ENCODE peak calls at places on chromosomes 13 and 19, in nine cellular contexts. One of them, this sample, is unnamed. For H3K4me1, the result is how much of the 10 kb centered on the place peaks cover.

GRCh38 chr19:7349231-7349591 is 474 bp downstream of the ARHGEF18 start:
- DNase-seq in right cardiac atrium: no peak
- DNase-seq in ovary: peak
- DNase-seq in left ventricle myocardium inferior: no peak
- DNase-seq in breast epithelium: no peak
- DNase-seq in hepatocyte: no peak
- DNase-seq in ascending aorta: no peak
- DNase-seq in IMR-90: no peak
- DNase-seq in Peyer's patch: no peak
- DNase-seq in this sample: no peak

GRCh38 chr19:918481-919156 is 1.5 kb downstream of the KISS1R start:
- DNase-seq in right cardiac atrium: no peak
- DNase-seq in ovary: no peak
- DNase-seq in left ventricle myocardium inferior: no peak
- DNase-seq in breast epithelium: no peak
- DNase-seq in hepatocyte: no peak
- DNase-seq in ascending aorta: no peak
- DNase-seq in IMR-90: no peak
- DNase-seq in Peyer's patch: no peak
- DNase-seq in this sample: no peak

GRCh38 chr13:62113145-62113544 is 697.5 kb upstream of the PCDH20 start:
- DNase-seq in right cardiac atrium: no peak
- DNase-seq in ovary: no peak
- DNase-seq in left ventricle myocardium inferior: no peak
- DNase-seq in breast epithelium: no peak
- DNase-seq in hepatocyte: no peak
- DNase-seq in ascending aorta: no peak
- DNase-seq in IMR-90: no peak
- DNase-seq in Peyer's patch: no peak
- DNase-seq in this sample: no peak

GRCh38 chr13:46799139-46799538 is 2.2 kb upstream of the ESD start:
- DNase-seq in right cardiac atrium: no peak
- DNase-seq in ovary: no peak
- DNase-seq in left ventricle myocardium inferior: no peak
- DNase-seq in breast epithelium: no peak
- DNase-seq in hepatocyte: no peak
- DNase-seq in ascending aorta: no peak
- DNase-seq in IMR-90: no peak
- DNase-seq in Peyer's patch: no peak
- DNase-seq in this sample: no peak

GRCh38 chr19:44887648-44888047 is 3.4 kb upstream of the TOMM40 start:
- DNase-seq in right cardiac atrium: no peak
- DNase-seq in ovary: no peak
- DNase-seq in left ventricle myocardium inferior: no peak
- DNase-seq in breast epithelium: no peak
- DNase-seq in hepatocyte: no peak
- DNase-seq in ascending aorta: no peak
- DNase-seq in IMR-90: no peak
- DNase-seq in Peyer's patch: no peak
- DNase-seq in this sample: no peak

GRCh38 chr19:41542622-41543021 is 33.3 kb upstream of the CEACAM21 start:
- DNase-seq in right cardiac atrium: no peak
- DNase-seq in ovary: no peak
- DNase-seq in left ventricle myocardium inferior: no peak
- DNase-seq in breast epithelium: no peak
- DNase-seq in hepatocyte: no peak
- DNase-seq in ascending aorta: no peak
- DNase-seq in IMR-90: no peak
- DNase-seq in Peyer's patch: no peak
- DNase-seq in this sample: no peak

GRCh38 chr13:40446365-40446764 is 220.1 kb downstream of the FOXO1 start:
- DNase-seq in right cardiac atrium: no peak
- DNase-seq in ovary: no peak
- DNase-seq in left ventricle myocardium inferior: no peak
- DNase-seq in breast epithelium: no peak
- DNase-seq in hepatocyte: no peak
- DNase-seq in ascending aorta: no peak
- DNase-seq in IMR-90: no peak
- DNase-seq in Peyer's patch: no peak
- DNase-seq in this sample: no peak

GRCh38 chr19:3314962-3315675 is 51.3 kb upstream of the NFIC start:
- DNase-seq in right cardiac atrium: no peak
- DNase-seq in ovary: no peak
- DNase-seq in left ventricle myocardium inferior: no peak
- DNase-seq in breast epithelium: no peak
- DNase-seq in hepatocyte: no peak
- DNase-seq in ascending aorta: no peak
- DNase-seq in IMR-90: no peak
- DNase-seq in Peyer's patch: no peak
- DNase-seq in this sample: no peak

GRCh38 chr19:32287811-32288227 is 57.6 kb upstream of the ZNF507 start:
- DNase-seq in right cardiac atrium: peak
- DNase-seq in ovary: peak
- DNase-seq in left ventricle myocardium inferior: peak
- DNase-seq in breast epithelium: no peak
- DNase-seq in hepatocyte: peak
- DNase-seq in ascending aorta: peak
- DNase-seq in IMR-90: peak
- DNase-seq in Peyer's patch: peak
- DNase-seq in this sample: peak

GRCh38 chr13:51945149-51945548 is 66.1 kb downstream of the ATP7B start:
- DNase-seq in right cardiac atrium: no peak
- DNase-seq in ovary: no peak
- DNase-seq in left ventricle myocardium inferior: no peak
- DNase-seq in breast epithelium: no peak
- DNase-seq in hepatocyte: no peak
- DNase-seq in ascending aorta: no peak
- DNase-seq in IMR-90: no peak
- DNase-seq in Peyer's patch: no peak
- DNase-seq in this sample: no peak

GRCh38 chr19:7705387-7706187 is 3.7 kb upstream of the FCER2 start:
- DNase-seq in right cardiac atrium: peak
- DNase-seq in ovary: no peak
- DNase-seq in left ventricle myocardium inferior: peak
- DNase-seq in breast epithelium: no peak
- DNase-seq in hepatocyte: no peak
- DNase-seq in ascending aorta: no peak
- DNase-seq in IMR-90: no peak
- DNase-seq in Peyer's patch: no peak
- DNase-seq in this sample: no peak

GRCh38 chr19:16671652-16672274 is 10.8 kb downstream of the TMEM38A start:
- DNase-seq in right cardiac atrium: no peak
- DNase-seq in ovary: no peak
- DNase-seq in left ventricle myocardium inferior: peak
- DNase-seq in breast epithelium: no peak
- DNase-seq in hepatocyte: no peak
- DNase-seq in ascending aorta: no peak
- DNase-seq in IMR-90: no peak
- DNase-seq in Peyer's patch: no peak
- DNase-seq in this sample: no peak

DNA sequence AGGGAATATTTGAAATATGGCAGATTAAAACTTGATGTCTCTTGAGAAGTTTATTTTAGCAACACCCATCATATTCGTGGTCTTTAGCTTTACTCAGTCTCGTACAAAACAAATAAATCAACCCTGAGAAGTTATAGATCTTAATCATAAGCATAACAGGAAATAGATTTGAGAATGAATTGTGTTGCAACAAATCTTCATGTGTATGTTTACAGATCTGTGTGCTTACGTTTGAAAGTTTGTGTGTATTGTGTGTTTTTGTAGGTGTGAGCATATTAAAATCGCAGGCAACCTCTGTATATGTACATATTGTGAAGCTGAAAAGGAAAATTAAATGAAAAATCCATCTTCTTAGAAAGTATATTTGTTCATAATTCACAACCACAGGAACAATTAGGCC is 1094.1 kb downstream of the EFNB2 start:
- DNase-seq in right cardiac atrium: no peak
- DNase-seq in ovary: no peak
- DNase-seq in left ventricle myocardium inferior: no peak
- DNase-seq in breast epithelium: no peak
- DNase-seq in hepatocyte: no peak
- DNase-seq in ascending aorta: no peak
- DNase-seq in IMR-90: no peak
- DNase-seq in Peyer's patch: no peak
- DNase-seq in this sample: no peak
- H3K4me1 ChIP-seq in right cardiac atrium: under half
- H3K4me1 ChIP-seq in ovary: under half
- H3K4me1 ChIP-seq in left ventricle myocardium inferior: under half
- H3K4me1 ChIP-seq in breast epithelium: under half
- H3K4me1 ChIP-seq in hepatocyte: under half
- H3K4me1 ChIP-seq in ascending aorta: under half
- H3K4me1 ChIP-seq in IMR-90: under half
- H3K4me1 ChIP-seq in Peyer's patch: under half
- H3K4me1 ChIP-seq in this sample: under half

GRCh38 chr19:39196320-39196719 is 444 bp upstream of the NCCRP1 start:
- DNase-seq in right cardiac atrium: no peak
- DNase-seq in ovary: no peak
- DNase-seq in left ventricle myocardium inferior: no peak
- DNase-seq in breast epithelium: no peak
- DNase-seq in hepatocyte: no peak
- DNase-seq in ascending aorta: no peak
- DNase-seq in IMR-90: no peak
- DNase-seq in Peyer's patch: no peak
- DNase-seq in this sample: peak

GRCh38 chr19:39194832-39195542 is 1.8 kb upstream of the NCCRP1 start:
- DNase-seq in right cardiac atrium: peak
- DNase-seq in ovary: no peak
- DNase-seq in left ventricle myocardium inferior: no peak
- DNase-seq in breast epithelium: no peak
- DNase-seq in hepatocyte: no peak
- DNase-seq in ascending aorta: no peak
- DNase-seq in IMR-90: no peak
- DNase-seq in Peyer's patch: no peak
- DNase-seq in this sample: no peak

GRCh38 chr19:39192846-39193245 is 3.9 kb upstream of the NCCRP1 start:
- DNase-seq in right cardiac atrium: no peak
- DNase-seq in ovary: no peak
- DNase-seq in left ventricle myocardium inferior: no peak
- DNase-seq in breast epithelium: no peak
- DNase-seq in hepatocyte: no peak
- DNase-seq in ascending aorta: no peak
- DNase-seq in IMR-90: no peak
- DNase-seq in Peyer's patch: no peak
- DNase-seq in this sample: no peak

GRCh38 chr19:39195755-39196154 is 1.0 kb upstream of the NCCRP1 start:
- DNase-seq in right cardiac atrium: no peak
- DNase-seq in ovary: no peak
- DNase-seq in left ventricle myocardium inferior: no peak
- DNase-seq in breast epithelium: no peak
- DNase-seq in hepatocyte: no peak
- DNase-seq in ascending aorta: no peak
- DNase-seq in IMR-90: no peak
- DNase-seq in Peyer's patch: no peak
- DNase-seq in this sample: no peak

GRCh38 chr19:39193785-39194184 is 3.0 kb upstream of the NCCRP1 start:
- DNase-seq in right cardiac atrium: peak
- DNase-seq in ovary: no peak
- DNase-seq in left ventricle myocardium inferior: no peak
- DNase-seq in breast epithelium: no peak
- DNase-seq in hepatocyte: peak
- DNase-seq in ascending aorta: no peak
- DNase-seq in IMR-90: no peak
- DNase-seq in Peyer's patch: peak
- DNase-seq in this sample: no peak
- H3K4me1 ChIP-seq in right cardiac atrium: under half
- H3K4me1 ChIP-seq in ovary: under half
- H3K4me1 ChIP-seq in left ventricle myocardium inferior: under half
- H3K4me1 ChIP-seq in breast epithelium: under half
- H3K4me1 ChIP-seq in hepatocyte: under half
- H3K4me1 ChIP-seq in ascending aorta: under half
- H3K4me1 ChIP-seq in IMR-90: under half
- H3K4me1 ChIP-seq in Peyer's patch: under half
- H3K4me1 ChIP-seq in this sample: under half

GRCh38 chr13:76884167-76884566 is 2.0 kb downstream of the KCTD12 start:
- DNase-seq in right cardiac atrium: peak
- DNase-seq in ovary: peak
- DNase-seq in left ventricle myocardium inferior: peak
- DNase-seq in breast epithelium: no peak
- DNase-seq in hepatocyte: peak
- DNase-seq in ascending aorta: no peak
- DNase-seq in IMR-90: no peak
- DNase-seq in Peyer's patch: no peak
- DNase-seq in this sample: no peak
- H3K4me1 ChIP-seq in right cardiac atrium: under half
- H3K4me1 ChIP-seq in ovary: under half
- H3K4me1 ChIP-seq in left ventricle myocardium inferior: half or more
- H3K4me1 ChIP-seq in breast epithelium: under half
- H3K4me1 ChIP-seq in hepatocyte: under half
- H3K4me1 ChIP-seq in ascending aorta: under half
- H3K4me1 ChIP-seq in IMR-90: under half
- H3K4me1 ChIP-seq in Peyer's patch: under half
- H3K4me1 ChIP-seq in this sample: under half

GRCh38 chr19:10380311-10381102 is at the start of gene TYK2:
- DNase-seq in right cardiac atrium: peak
- DNase-seq in ovary: peak
- DNase-seq in left ventricle myocardium inferior: peak
- DNase-seq in breast epithelium: peak
- DNase-seq in hepatocyte: peak
- DNase-seq in ascending aorta: peak
- DNase-seq in IMR-90: peak
- DNase-seq in Peyer's patch: peak
- DNase-seq in this sample: peak
- H3K4me1 ChIP-seq in right cardiac atrium: under half
- H3K4me1 ChIP-seq in ovary: under half
- H3K4me1 ChIP-seq in left ventricle myocardium inferior: under half
- H3K4me1 ChIP-seq in breast epithelium: under half
- H3K4me1 ChIP-seq in hepatocyte: under half
- H3K4me1 ChIP-seq in ascending aorta: under half
- H3K4me1 ChIP-seq in IMR-90: under half
- H3K4me1 ChIP-seq in Peyer's patch: under half
- H3K4me1 ChIP-seq in this sample: under half

GRCh38 chr19:39843919-39844793 is 2.0 kb downstream of the FBL start:
- DNase-seq in right cardiac atrium: no peak
- DNase-seq in ovary: no peak
- DNase-seq in left ventricle myocardium inferior: no peak
- DNase-seq in breast epithelium: no peak
- DNase-seq in hepatocyte: peak
- DNase-seq in ascending aorta: no peak
- DNase-seq in IMR-90: peak
- DNase-seq in Peyer's patch: no peak
- DNase-seq in this sample: no peak
- H3K4me1 ChIP-seq in right cardiac atrium: under half
- H3K4me1 ChIP-seq in ovary: under half
- H3K4me1 ChIP-seq in left ventricle myocardium inferior: half or more
- H3K4me1 ChIP-seq in breast epithelium: under half
- H3K4me1 ChIP-seq in hepatocyte: under half
- H3K4me1 ChIP-seq in ascending aorta: under half
- H3K4me1 ChIP-seq in IMR-90: under half
- H3K4me1 ChIP-seq in Peyer's patch: under half
- H3K4me1 ChIP-seq in this sample: under half

GRCh38 chr13:30848332-30849027 is 57.6 kb upstream of the MEDAG start:
- DNase-seq in right cardiac atrium: no peak
- DNase-seq in ovary: no peak
- DNase-seq in left ventricle myocardium inferior: no peak
- DNase-seq in breast epithelium: no peak
- DNase-seq in hepatocyte: no peak
- DNase-seq in ascending aorta: no peak
- DNase-seq in IMR-90: no peak
- DNase-seq in Peyer's patch: no peak
- DNase-seq in this sample: no peak
- H3K4me1 ChIP-seq in right cardiac atrium: under half
- H3K4me1 ChIP-seq in ovary: under half
- H3K4me1 ChIP-seq in left ventricle myocardium inferior: under half
- H3K4me1 ChIP-seq in breast epithelium: under half
- H3K4me1 ChIP-seq in hepatocyte: under half
- H3K4me1 ChIP-seq in ascending aorta: under half
- H3K4me1 ChIP-seq in IMR-90: under half
- H3K4me1 ChIP-seq in Peyer's patch: under half
- H3K4me1 ChIP-seq in this sample: under half

This sample was measured in H1.